ENCODE peak calls at places on chromosomes 11 and 22, in nine cellular contexts. One of them, this sample, is unnamed.

GRCh38 chr11:77884186-77884828 is 63.4 kb downstream of the AAMDC start:
- DNase-seq in AG09309: peak
- DNase-seq in dorsolateral prefrontal cortex: no peak
- DNase-seq in T-helper 9 cell: no peak
- DNase-seq in kidney: no peak
- DNase-seq in A673: no peak
- DNase-seq in AG04450: peak
- DNase-seq in stimulated activated CD8-positive, alpha-beta memory T cell treated with anti-CD3 and anti-CD28 coated beads, Interleukin-12 subunit alpha, Interleukin-12 subunit beta, amount 100 ng/mL, for 1 hour: no peak
- DNase-seq in fibroblast of the conjunctiva: no peak
- DNase-seq in this sample: no peak

GRCh38 chr11:8956860-8957259 is 7.4 kb downstream of the TMEM9B start:
- DNase-seq in AG09309: no peak
- DNase-seq in dorsolateral prefrontal cortex: no peak
- DNase-seq in T-helper 9 cell: no peak
- DNase-seq in kidney: no peak
- DNase-seq in A673: no peak
- DNase-seq in AG04450: no peak
- DNase-seq in stimulated activated CD8-positive, alpha-beta memory T cell treated with anti-CD3 and anti-CD28 coated beads, Interleukin-12 subunit alpha, Interleukin-12 subunit beta, amount 100 ng/mL, for 1 hour: no peak
- DNase-seq in fibroblast of the conjunctiva: no peak
- DNase-seq in this sample: no peak

GRCh38 chr22:45966320-45966891 is 10.6 kb downstream of the WNT7B start:
- DNase-seq in AG09309: no peak
- DNase-seq in dorsolateral prefrontal cortex: no peak
- DNase-seq in T-helper 9 cell: no peak
- DNase-seq in kidney: no peak
- DNase-seq in A673: no peak
- DNase-seq in AG04450: no peak
- DNase-seq in stimulated activated CD8-positive, alpha-beta memory T cell treated with anti-CD3 and anti-CD28 coated beads, Interleukin-12 subunit alpha, Interleukin-12 subunit beta, amount 100 ng/mL, for 1 hour: no peak
- DNase-seq in fibroblast of the conjunctiva: no peak
- DNase-seq in this sample: no peak

GRCh38 chr11:95283653-95284052 is 52.7 kb upstream of the SESN3 start:
- DNase-seq in AG09309: no peak
- DNase-seq in dorsolateral prefrontal cortex: no peak
- DNase-seq in T-helper 9 cell: no peak
- DNase-seq in kidney: no peak
- DNase-seq in A673: no peak
- DNase-seq in AG04450: no peak
- DNase-seq in stimulated activated CD8-positive, alpha-beta memory T cell treated with anti-CD3 and anti-CD28 coated beads, Interleukin-12 subunit alpha, Interleukin-12 subunit beta, amount 100 ng/mL, for 1 hour: no peak
- DNase-seq in fibroblast of the conjunctiva: peak
- DNase-seq in this sample: no peak

GRCh38 chr22:38193580-38193979 is 8.2 kb upstream of the MAFF start:
- DNase-seq in AG09309: no peak
- DNase-seq in dorsolateral prefrontal cortex: no peak
- DNase-seq in T-helper 9 cell: no peak
- DNase-seq in kidney: peak
- DNase-seq in A673: no peak
- DNase-seq in AG04450: no peak
- DNase-seq in stimulated activated CD8-positive, alpha-beta memory T cell treated with anti-CD3 and anti-CD28 coated beads, Interleukin-12 subunit alpha, Interleukin-12 subunit beta, amount 100 ng/mL, for 1 hour: no peak
- DNase-seq in fibroblast of the conjunctiva: no peak
- DNase-seq in this sample: no peak

GRCh38 chr22:41561335-41561734 is 525 bp downstream of the CSDC2 start:
- DNase-seq in AG09309: no peak
- DNase-seq in dorsolateral prefrontal cortex: no peak
- DNase-seq in T-helper 9 cell: no peak
- DNase-seq in kidney: no peak
- DNase-seq in A673: no peak
- DNase-seq in AG04450: no peak
- DNase-seq in stimulated activated CD8-positive, alpha-beta memory T cell treated with anti-CD3 and anti-CD28 coated beads, Interleukin-12 subunit alpha, Interleukin-12 subunit beta, amount 100 ng/mL, for 1 hour: no peak
- DNase-seq in fibroblast of the conjunctiva: no peak
- DNase-seq in this sample: no peak

GRCh38 chr22:26321469-26321913 is 107.6 kb upstream of the ASPHD2 start:
- DNase-seq in AG09309: peak
- DNase-seq in dorsolateral prefrontal cortex: no peak
- DNase-seq in T-helper 9 cell: no peak
- DNase-seq in kidney: no peak
- DNase-seq in A673: no peak
- DNase-seq in AG04450: no peak
- DNase-seq in stimulated activated CD8-positive, alpha-beta memory T cell treated with anti-CD3 and anti-CD28 coated beads, Interleukin-12 subunit alpha, Interleukin-12 subunit beta, amount 100 ng/mL, for 1 hour: no peak
- DNase-seq in fibroblast of the conjunctiva: peak
- DNase-seq in this sample: no peak

GRCh38 chr22:28703436-28703835 is 23.8 kb upstream of the TTC28 start:
- DNase-seq in AG09309: no peak
- DNase-seq in dorsolateral prefrontal cortex: no peak
- DNase-seq in T-helper 9 cell: no peak
- DNase-seq in kidney: no peak
- DNase-seq in A673: no peak
- DNase-seq in AG04450: no peak
- DNase-seq in stimulated activated CD8-positive, alpha-beta memory T cell treated with anti-CD3 and anti-CD28 coated beads, Interleukin-12 subunit alpha, Interleukin-12 subunit beta, amount 100 ng/mL, for 1 hour: no peak
- DNase-seq in fibroblast of the conjunctiva: peak
- DNase-seq in this sample: no peak